ENCODE peak calls at places on chromosomes 11 and 22, in four cellular contexts. One of them, this sample, is unnamed. For H3K9me3, the result is how much of the 10 kb centered on the place peaks cover.

GRCh38 chr22:30754971-30755759 is 60.5 kb downstream of the OSBP2 start:
- DNase-seq in A549: peak
- DNase-seq in GM23248: peak
- DNase-seq in lung: peak
- DNase-seq in this sample: peak

GRCh38 chr22:36411589-36412258 is 24.0 kb upstream of the MYH9 start:
- DNase-seq in GM23248: no peak
- DNase-seq in lung: no peak
- DNase-seq in A549: no peak
- DNase-seq in this sample: no peak

GRCh38 chr11:70420008-70420464 is 21.7 kb downstream of the CTTN start:
- DNase-seq in lung: no peak
- DNase-seq in A549: no peak
- DNase-seq in GM23248: no peak
- DNase-seq in this sample: no peak

GRCh38 chr11:118226781-118227180 is 2.0 kb upstream of the JAML start:
- DNase-seq in GM23248: no peak
- DNase-seq in lung: no peak
- DNase-seq in A549: no peak
- DNase-seq in this sample: no peak

GRCh38 chr11:1034456-1035295 is 1.8 kb downstream of the MUC6 start:
- DNase-seq in lung: no peak
- DNase-seq in A549: no peak
- DNase-seq in GM23248: no peak
- DNase-seq in this sample: no peak

GRCh38 chr11:107017433-107018227 is 646 bp downstream of the GUCY1A2 start:
- DNase-seq in A549: peak
- DNase-seq in lung: peak
- DNase-seq in GM23248: peak
- DNase-seq in this sample: peak

GRCh38 chr22:36201630-36202312 is at the start of gene APOL4:
- DNase-seq in lung: peak
- DNase-seq in GM23248: peak
- DNase-seq in A549: no peak
- DNase-seq in this sample: no peak

GRCh38 chr22:23533771-23534191 is 46.3 kb downstream of the IGLL1 start:
- DNase-seq in A549: peak
- DNase-seq in lung: no peak
- DNase-seq in GM23248: no peak
- DNase-seq in this sample: no peak

GRCh38 chr11:11618973-11619435 is 2.8 kb downstream of the GALNT18 start:
- DNase-seq in GM23248: no peak
- DNase-seq in lung: no peak
- DNase-seq in A549: peak
- DNase-seq in this sample: no peak

GRCh38 chr22:28172948-28173360 is 253.9 kb upstream of the PITPNB start:
- DNase-seq in A549: no peak
- DNase-seq in lung: no peak
- DNase-seq in GM23248: peak
- DNase-seq in this sample: no peak

GRCh38 chr11:131326829-131327228 is 43.6 kb upstream of the NTM start:
- DNase-seq in A549: no peak
- DNase-seq in lung: no peak
- DNase-seq in GM23248: no peak
- DNase-seq in this sample: no peak

GRCh38 chr11:33089776-33090175 is 50.4 kb downstream of the TCP11L1 start:
- DNase-seq in lung: no peak
- DNase-seq in A549: peak
- DNase-seq in GM23248: peak
- DNase-seq in this sample: no peak

GRCh38 chr11:225734-226453 is 10.2 kb downstream of the SIRT3 start:
- DNase-seq in lung: no peak
- DNase-seq in A549: no peak
- DNase-seq in GM23248: peak
- DNase-seq in this sample: peak

GRCh38 chr11:115819014-115819413 is 314.8 kb upstream of the CADM1 start:
- DNase-seq in A549: no peak
- DNase-seq in GM23248: no peak
- DNase-seq in lung: no peak
- DNase-seq in this sample: peak
- H3K9me3 ChIP-seq in A549: under half
- H3K9me3 ChIP-seq in GM23248: under half
- H3K9me3 ChIP-seq in lung: under half
- H3K9me3 ChIP-seq in this sample: under half

DNA sequence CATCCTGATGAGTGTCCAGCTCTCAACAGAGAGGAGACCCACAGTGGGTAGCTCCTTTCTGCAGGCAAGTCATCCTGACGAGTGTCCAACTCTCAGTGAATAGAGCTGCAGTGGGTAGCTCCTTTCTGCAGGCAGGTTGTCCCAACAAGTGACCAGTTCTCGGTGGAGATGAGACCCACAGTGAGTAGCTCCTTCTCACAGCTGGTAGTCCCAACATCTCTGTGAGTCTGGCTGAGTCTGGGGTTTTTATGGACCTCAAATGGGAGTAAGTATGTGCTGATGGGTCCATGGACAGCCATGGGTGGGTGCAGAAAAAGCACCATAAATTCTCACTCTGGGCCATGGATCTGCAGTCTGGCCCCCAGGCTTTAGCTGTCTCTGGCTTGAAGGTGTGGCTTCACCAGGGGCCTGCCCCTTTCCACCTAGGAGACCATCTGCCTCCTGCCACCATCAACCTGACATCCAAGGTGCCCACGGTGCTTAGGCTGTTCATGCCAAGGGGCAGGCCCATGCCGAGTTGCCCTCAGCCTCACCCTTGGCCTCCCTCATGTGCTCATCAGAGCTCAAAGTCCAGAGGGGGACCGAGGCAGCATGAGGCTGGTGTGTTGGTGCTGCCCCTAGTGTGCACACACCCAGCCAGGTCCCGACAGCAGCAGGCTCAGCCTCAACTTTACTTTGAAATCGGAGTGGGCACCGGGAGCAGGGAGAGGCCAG is 15.3 kb downstream of the NPAT start:
- DNase-seq in lung: no peak
- DNase-seq in GM23248: no peak
- DNase-seq in A549: no peak
- DNase-seq in this sample: no peak
- H3K9me3 ChIP-seq in lung: under half
- H3K9me3 ChIP-seq in GM23248: under half
- H3K9me3 ChIP-seq in A549: under half
- H3K9me3 ChIP-seq in this sample: under half

GRCh38 chr11:112639469-112639868 is 321.8 kb upstream of the NCAM1 start:
- DNase-seq in lung: no peak
- DNase-seq in GM23248: no peak
- DNase-seq in A549: no peak
- DNase-seq in this sample: no peak
- H3K9me3 ChIP-seq in lung: under half
- H3K9me3 ChIP-seq in GM23248: under half
- H3K9me3 ChIP-seq in A549: under half
- H3K9me3 ChIP-seq in this sample: under half

GRCh38 chr22:12601870-12602779 is 2925.9 kb upstream of the OR11H1 start:
- DNase-seq in GM23248: no peak
- DNase-seq in A549: no peak
- DNase-seq in lung: no peak
- DNase-seq in this sample: no peak
- H3K9me3 ChIP-seq in GM23248: under half
- H3K9me3 ChIP-seq in A549: under half
- H3K9me3 ChIP-seq in lung: under half
- H3K9me3 ChIP-seq in this sample: under half

DNA sequence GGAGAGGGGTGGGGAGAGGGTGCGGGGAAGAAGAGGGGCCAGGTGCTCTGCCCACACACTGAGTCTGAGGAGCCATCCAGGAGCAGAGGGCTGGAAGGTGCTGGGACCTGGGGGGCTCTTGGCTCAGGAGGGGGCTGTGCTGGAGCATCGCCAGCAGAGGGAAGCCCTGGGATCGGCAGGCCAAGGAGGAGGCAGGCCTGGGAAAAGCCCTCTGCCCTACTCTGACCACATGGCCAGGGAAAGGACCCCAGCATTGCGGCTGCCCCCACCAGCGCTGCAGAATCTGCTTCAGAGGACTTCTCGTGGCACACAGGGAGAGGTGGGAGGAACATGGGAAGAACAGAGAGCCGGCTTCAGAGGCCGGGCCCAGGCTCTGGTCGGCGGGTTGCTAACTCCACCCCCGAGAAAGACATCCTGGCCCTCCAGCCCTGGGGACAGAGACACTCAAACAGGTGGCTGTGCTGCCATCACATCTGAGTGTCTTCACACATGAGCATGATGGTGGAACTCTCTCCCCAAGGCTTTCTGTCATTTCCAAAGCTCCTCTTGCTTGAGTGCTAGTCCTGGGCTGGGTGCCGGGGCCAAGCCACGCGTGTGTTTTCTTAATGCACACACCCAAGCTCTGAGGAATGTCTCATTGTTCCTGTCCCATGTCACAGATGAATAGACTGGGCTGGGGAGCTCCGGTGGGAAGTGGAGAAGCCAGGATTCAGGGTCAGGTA is 1378.0 kb downstream of the BRD1 start:
- DNase-seq in GM23248: peak
- DNase-seq in A549: peak
- DNase-seq in lung: no peak
- DNase-seq in this sample: no peak
- H3K9me3 ChIP-seq in GM23248: under half
- H3K9me3 ChIP-seq in A549: under half
- H3K9me3 ChIP-seq in lung: under half
- H3K9me3 ChIP-seq in this sample: under half

DNA sequence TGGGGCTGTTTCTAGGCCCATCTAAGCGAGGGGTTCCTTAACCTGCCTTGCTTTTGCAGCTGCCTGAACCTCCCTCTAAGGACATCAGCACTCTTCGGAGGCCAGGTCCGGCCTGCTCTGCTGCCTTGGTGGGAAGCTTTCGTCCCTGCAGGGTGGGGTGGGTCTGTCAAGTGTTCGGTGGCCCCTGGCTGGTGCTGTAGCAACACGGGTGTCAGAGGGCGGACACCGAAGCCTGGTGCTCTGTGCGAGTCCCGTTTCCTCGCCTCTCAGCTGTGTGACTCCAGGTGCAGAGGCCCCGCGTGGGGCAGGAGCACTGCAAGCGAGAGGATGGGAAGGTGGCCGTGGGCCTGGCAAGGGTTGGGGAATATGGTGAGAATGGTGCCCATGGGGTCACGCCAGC is 64.6 kb downstream of the CDKN1C start:
- DNase-seq in A549: no peak
- DNase-seq in GM23248: no peak
- DNase-seq in lung: no peak
- DNase-seq in this sample: no peak
- H3K9me3 ChIP-seq in A549: under half
- H3K9me3 ChIP-seq in GM23248: under half
- H3K9me3 ChIP-seq in lung: under half
- H3K9me3 ChIP-seq in this sample: under half

This sample was measured in MG63.